ENCODE peak calls at places on chromosome 1, in eight cellular contexts. V is left ventricle myocardium inferior, G is cardiac muscle cell, B is ascending aorta, E is psoas muscle, C is Panc1, M is brain microvascular endothelial cell, L is HCT116. D is an unnamed sample.

GRCh38 chr1:63779338-63779819 is 5.6 kb downstream of the ROR1 start:
- DNase-seq in C (no peak), V (no peak), L (no peak), B (no peak), E (no peak), G (no peak), M (no peak), D (no peak)

GRCh38 chr1:198018529-198018928 is 101.4 kb downstream of the LHX9 start:
- DNase-seq in G (no peak), L (peak), C (no peak), V (no peak), M (peak), B (no peak), E (no peak), D (no peak)

GRCh38 chr1:62082456-62083363 is 111.9 kb upstream of the L1TD1 start:
- DNase-seq in V (no peak), G (peak), L (no peak), C (peak), M (peak), B (no peak), E (no peak), D (no peak)

GRCh38 chr1:203638076-203638475 is 11.4 kb downstream of the ATP2B4 start:
- DNase-seq in V (no peak), G (no peak), C (no peak), E (no peak), M (no peak), L (no peak), B (no peak), D (no peak)

GRCh38 chr1:61569212-61569621 is 155.7 kb downstream of the TM2D1 start:
- DNase-seq in V (no peak), G (no peak), M (no peak), E (no peak), L (no peak), B (no peak), C (no peak), D (no peak)

GRCh38 chr1:91768786-91769697 is 116.9 kb downstream of the TGFBR3 start:
- DNase-seq in M (peak), G (no peak), L (no peak), V (no peak), E (no peak), B (no peak), C (no peak), D (no peak)

GRCh38 chr1:107941123-107941522 is 23.9 kb downstream of the VAV3 start:
- DNase-seq in V (no peak), L (no peak), G (no peak), B (peak), M (no peak), E (no peak), C (no peak), D (no peak)

GRCh38 chr1:112298558-112298957 is 97.5 kb upstream of the CTTNBP2NL start:
- DNase-seq in G (peak), M (peak), C (peak), E (no peak), L (peak), B (no peak), V (no peak), D (peak)

GRCh38 chr1:176692988-176693696 is 230.2 kb downstream of the PAPPA2 start:
- DNase-seq in C (no peak), G (peak), M (no peak), L (no peak), E (no peak), V (no peak), B (no peak), D (no peak)

GRCh38 chr1:116375884-116376733 is 3.1 kb downstream of the ATP1A1 start:
- DNase-seq in C (peak), L (peak), M (peak), G (peak), E (peak), V (peak), B (peak), D (peak)

GRCh38 chr1:43137445-43138052 is 34.5 kb downstream of the EBNA1BP2 start:
- DNase-seq in C (no peak), M (peak), V (no peak), L (no peak), E (no peak), B (no peak), G (peak), D (no peak)

GRCh38 chr1:41802532-41803501 is 115.9 kb downstream of the HIVEP3 start:
- DNase-seq in E (peak), B (peak), M (no peak), V (peak), G (no peak), L (no peak), C (no peak), D (peak)

GRCh38 chr1:234963180-234963903 is 165.3 kb downstream of the TOMM20 start:
- DNase-seq in B (peak), E (peak), M (peak), L (no peak), C (no peak), V (peak), G (no peak), D (peak)

GRCh38 chr1:99645699-99646531 is at the start of gene PALMD:
- DNase-seq in B (no peak), V (peak), L (no peak), G (peak), M (no peak), C (no peak), E (peak), D (no peak)

GRCh38 chr1:161192476-161193465 is 6.1 kb downstream of the ADAMTS4 start:
- DNase-seq in L (peak), V (peak), E (peak), C (no peak), B (no peak), M (peak), G (peak), D (peak)

GRCh38 chr1:112975336-112975735 is 19.3 kb upstream of the SLC16A1 start:
- DNase-seq in L (no peak), C (no peak), V (no peak), E (no peak), G (no peak), B (no peak), M (no peak), D (no peak)

GRCh38 chr1:203200059-203200553 is 13.6 kb upstream of the CHI3L1 start:
- DNase-seq in E (no peak), L (no peak), G (no peak), V (no peak), C (no peak), M (no peak), B (peak), D (peak)

GRCh38 chr1:201890806-201891450 is 2.2 kb downstream of the SHISA4 start:
- DNase-seq in L (no peak), B (no peak), V (no peak), G (no peak), E (no peak), C (no peak), M (no peak), D (no peak)

GRCh38 chr1:169105434-169106094 is 926 bp upstream of the ATP1B1 start:
- DNase-seq in M (no peak), L (no peak), V (peak), C (no peak), B (peak), E (peak), G (peak), D (peak)

GRCh38 chr1:18217398-18218043 is 109.9 kb downstream of the IGSF21 start:
- DNase-seq in L (peak), M (no peak), G (peak), B (no peak), V (no peak), C (no peak), E (no peak), D (no peak)

GRCh38 chr1:200139661-200140250 is 112.2 kb downstream of the NR5A2 start:
- DNase-seq in C (peak), G (peak), M (peak), B (no peak), L (peak), E (no peak), V (no peak), D (no peak)

GRCh38 chr1:172837816-172838680 is 179.1 kb downstream of the FASLG start:
- DNase-seq in B (no peak), L (peak), M (no peak), G (no peak), C (no peak), E (no peak), V (no peak), D (no peak)

GRCh38 chr1:247228133-247228532 is 27.7 kb upstream of the VN1R5 start:
- DNase-seq in C (no peak), E (no peak), L (no peak), V (no peak), M (peak), G (no peak), B (no peak), D (no peak)

GRCh38 chr1:232568331-232568852 is 61.5 kb downstream of the SIPA1L2 start:
- DNase-seq in M (no peak), B (no peak), V (no peak), L (no peak), C (no peak), G (no peak), E (no peak), D (no peak)

GRCh38 chr1:25053576-25054075 is 123.5 kb upstream of the RUNX3 start:
- DNase-seq in B (no peak), V (no peak), L (no peak), C (no peak), G (no peak), E (no peak), M (no peak), D (no peak)

GRCh38 chr1:48526045-48526714 is 54.2 kb upstream of the SPATA6 start:
- DNase-seq in B (no peak), E (no peak), M (no peak), V (no peak), L (no peak), G (no peak), C (no peak), D (peak)

GRCh38 chr1:118988186-118989005 is at the start of gene TBX15:
- DNase-seq in B (no peak), C (no peak), L (no peak), G (no peak), E (peak), M (peak), V (no peak), D (no peak)

GRCh38 chr1:8472668-8473067 is 154.8 kb downstream of the SLC45A1 start:
- DNase-seq in V (no peak), M (no peak), C (no peak), E (no peak), B (no peak), G (no peak), L (no peak), D (no peak)

DNA sequence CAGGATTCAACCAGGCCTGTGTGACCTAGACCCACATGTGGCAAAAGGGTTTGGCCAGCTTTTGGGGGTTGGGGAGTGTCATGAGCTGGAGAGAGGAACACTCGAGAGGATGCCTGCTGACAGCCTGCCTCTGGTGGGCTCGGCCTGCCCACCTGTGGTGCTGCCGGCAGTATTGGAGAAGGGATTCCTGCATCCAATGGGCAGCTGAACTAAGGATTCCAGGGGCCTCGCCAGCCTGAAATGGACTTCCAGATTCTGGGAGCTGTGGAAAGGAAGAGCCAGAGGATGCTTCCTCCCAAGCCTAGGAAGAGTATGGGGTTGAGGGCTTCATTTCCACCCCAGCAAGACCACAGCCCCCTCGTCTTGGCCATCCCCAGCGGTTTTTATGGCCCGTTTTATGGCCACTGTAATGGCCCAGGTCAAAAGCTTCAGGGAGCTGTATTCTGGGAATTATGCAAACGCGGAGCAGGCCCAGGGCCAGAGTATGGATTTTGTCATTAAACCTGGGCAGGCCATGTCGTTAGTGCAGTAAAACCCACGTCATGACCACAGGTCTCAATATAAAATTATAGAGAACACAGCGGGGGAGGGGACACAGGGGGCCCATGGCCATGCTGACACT is 63.6 kb downstream of the TMEM53 start:
- DNase-seq in M (no peak), V (no peak), B (no peak), E (no peak), C (no peak), L (no peak), G (no peak), D (no peak)
- TF ChIP-seq CTCF in M (no peak), V (no peak), B (no peak), E (no peak), C (no peak), L (no peak), G (no peak), D (no peak)

DNA sequence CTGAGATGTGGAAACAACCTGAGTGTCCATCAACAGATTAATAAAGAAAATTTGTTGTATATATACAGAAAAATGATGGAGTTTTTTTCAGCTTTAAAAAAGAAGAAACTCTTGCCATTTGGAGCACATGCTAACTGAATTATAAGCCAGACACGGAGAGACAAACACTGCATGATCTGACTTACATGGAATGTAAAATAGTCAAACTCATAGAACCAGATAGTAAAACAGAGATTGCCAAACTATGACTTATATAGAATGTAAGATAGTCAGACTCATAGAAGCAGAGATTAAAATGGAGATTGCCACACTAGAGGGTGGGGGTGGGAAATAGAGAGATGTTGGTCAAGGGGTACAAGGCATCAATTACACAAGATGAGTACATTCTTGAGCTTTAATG is 1786.6 kb downstream of the PLA2G4A start:
- DNase-seq in V (no peak), C (no peak), B (no peak), G (no peak), M (no peak), L (no peak), E (no peak), D (no peak)
- H3K4me3 ChIP-seq in V (no peak), C (no peak), B (no peak), G (no peak), M (no peak), L (no peak), E (no peak), D (no peak)

GRCh38 chr1:21901473-21901847 is 35.6 kb downstream of the HSPG2 start:
- DNase-seq in G (no peak), L (no peak), V (peak), C (no peak), B (peak), M (no peak), E (peak), D (no peak)

GRCh38 chr1:21900766-21901472 is 36.2 kb downstream of the HSPG2 start:
- DNase-seq in E (no peak), C (no peak), M (no peak), B (no peak), L (no peak), V (no peak), G (no peak), D (no peak)

GRCh38 chr1:21901986-21902377 is 35.1 kb downstream of the HSPG2 start:
- DNase-seq in B (no peak), G (no peak), V (no peak), C (no peak), M (no peak), L (no peak), E (no peak), D (no peak)

GRCh38 chr1:21903638-21904474 is 33.3 kb downstream of the HSPG2 start:
- DNase-seq in E (peak), M (no peak), L (no peak), V (no peak), G (no peak), B (no peak), C (no peak), D (no peak)

DNA sequence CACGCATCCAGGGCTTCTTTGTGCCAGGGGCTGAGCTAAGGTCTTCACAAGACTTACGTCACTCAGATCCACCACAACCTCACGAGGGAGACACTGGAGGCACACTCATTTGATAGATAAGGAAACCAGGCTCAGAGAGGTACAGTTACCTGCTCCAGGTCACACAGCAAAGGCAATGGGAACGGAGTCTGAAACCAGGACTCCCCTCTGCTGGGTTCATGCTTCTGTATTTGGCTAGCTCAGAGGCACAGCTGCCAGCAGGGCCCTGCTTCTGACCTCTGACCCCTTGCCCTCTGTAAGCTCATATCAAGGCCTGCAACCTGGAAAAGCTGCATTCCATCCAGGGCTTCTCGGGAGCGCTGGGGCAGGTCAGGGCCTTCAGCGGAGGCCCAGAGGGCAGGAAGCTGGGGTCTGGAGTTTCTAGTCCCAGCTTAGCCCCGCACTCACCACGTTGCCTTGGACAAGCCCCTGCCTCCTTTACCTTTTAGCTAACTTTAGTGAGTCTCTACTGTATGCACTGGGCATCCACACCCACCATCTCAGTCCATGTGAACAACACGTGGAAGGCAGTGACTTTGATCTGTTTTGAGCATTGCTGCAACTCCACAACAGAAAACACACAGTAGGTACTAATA is 34.6 kb downstream of the HSPG2 start:
- DNase-seq in B (no peak), C (no peak), G (no peak), V (no peak), E (no peak), M (no peak), L (no peak), D (no peak)
- H3K27ac ChIP-seq in B (peak), C (peak), G (peak), V (peak), E (peak), M (no peak), L (no peak), D (peak)

GRCh38 chr1:6447818-6448748 is 17.9 kb downstream of the TNFRSF25 start:
- DNase-seq in V (no peak), B (no peak), E (no peak), L (peak), C (no peak), G (peak), M (no peak), D (no peak)
- TF ChIP-seq CTCF in V (no peak), B (no peak), E (no peak), L (peak), C (peak), G (peak), M (peak), D (no peak)

GRCh38 chr1:2044510-2045319 is 5.5 kb upstream of the PRKCZ start:
- DNase-seq in E (peak), G (peak), V (peak), B (peak), L (no peak), M (peak), C (no peak), D (peak)
- H3K4me3 ChIP-seq in E (peak), G (no peak), V (peak), B (peak), L (no peak), M (no peak), C (peak), D (no peak)

GRCh38 chr1:145993618-145994390 is 2.6 kb downstream of the TXNIP start:
- DNase-seq in L (no peak), C (no peak), M (no peak), G (no peak), E (no peak), B (peak), V (no peak), D (no peak)
- H3K27ac ChIP-seq in L (no peak), C (no peak), M (no peak), G (peak), E (peak), B (peak), V (peak), D (peak)

DNA sequence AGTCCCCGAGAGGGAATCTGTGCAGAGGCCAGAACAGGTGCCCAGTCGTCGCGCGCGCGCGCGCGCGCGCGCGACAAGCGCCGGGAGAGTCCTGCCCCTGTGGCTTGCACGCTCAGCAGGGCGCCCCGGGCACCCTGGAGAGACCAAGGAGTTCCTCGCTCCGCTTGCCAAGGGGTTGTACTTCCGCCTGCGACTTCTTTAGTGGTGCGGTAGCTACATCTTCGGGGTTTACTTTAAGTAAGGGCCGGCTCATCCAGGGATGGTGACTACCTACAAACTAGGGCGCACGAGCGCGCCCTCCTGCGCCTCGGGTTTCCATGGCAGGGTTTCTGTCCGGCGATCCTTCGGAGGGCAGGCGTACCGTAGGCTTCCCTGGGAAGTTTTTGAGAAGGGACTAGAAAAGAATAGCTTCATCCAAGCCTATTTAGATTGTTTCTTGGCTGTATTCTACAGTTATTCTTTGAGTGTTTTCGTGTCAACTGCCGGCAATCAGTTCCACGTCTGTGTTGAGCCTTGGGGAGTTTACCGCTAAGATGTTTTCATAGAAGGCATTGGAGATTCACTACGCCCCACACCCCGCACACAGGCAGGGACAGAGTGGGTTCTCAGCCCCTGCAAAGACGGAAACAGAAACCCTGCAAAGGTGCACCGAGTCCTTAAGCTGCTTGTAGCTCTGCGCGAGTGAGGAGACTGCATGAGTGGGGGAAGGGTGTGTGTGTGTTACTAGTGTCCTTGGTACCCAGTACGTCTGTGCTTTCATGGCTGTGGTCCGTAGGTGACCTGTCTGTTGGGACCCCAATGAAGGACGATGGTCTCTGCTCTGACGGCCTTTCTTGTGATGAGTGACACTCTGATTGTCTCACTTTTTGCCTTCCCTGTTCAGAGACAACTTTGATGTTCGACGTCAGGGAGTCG is 1.7 kb downstream of the LHX4 start:
- DNase-seq in B (no peak), L (peak), G (peak), C (no peak), M (no peak), V (no peak), E (no peak), D (no peak)
- TF ChIP-seq CTCF in B (no peak), L (no peak), G (no peak), C (peak), M (peak), V (no peak), E (no peak), D (no peak)